ENCODE peak calls at places on chromosomes 11 and 22, in eight cellular contexts. K is endodermal cell, M is IMR-90, F is Caco-2, A is HCT116, C is GM06990, N is adrenal gland, W is mucosa of descending colon. X is an unnamed sample. For H3K36me3, the result is how much of the 10 kb centered on the place peaks cover.

GRCh38 chr11:86172894-86173293 is 71.7 kb upstream of the EED start:
- DNase-seq in N (no peak), K (peak), C (no peak), M (peak), A (no peak), F (no peak), W (no peak), X (no peak)

GRCh38 chr11:120241277-120241676 is 1.3 kb downstream of the POU2F3 start:
- DNase-seq in K (no peak), M (no peak), A (no peak), N (no peak), F (no peak), W (no peak), C (no peak), X (no peak)

GRCh38 chr11:8652140-8652539 is 30.3 kb downstream of the TRIM66 start:
- DNase-seq in M (peak), N (peak), C (no peak), F (no peak), W (no peak), K (no peak), A (no peak), X (no peak)

GRCh38 chr11:115503886-115504278 is 333 bp downstream of the CADM1 start:
- DNase-seq in N (no peak), W (no peak), A (no peak), K (no peak), C (no peak), F (no peak), M (no peak), X (no peak)

GRCh38 chr11:82814379-82814778 is 80.7 kb upstream of the FAM181B start:
- DNase-seq in F (no peak), K (peak), A (no peak), W (no peak), N (no peak), C (no peak), M (no peak), X (no peak)

GRCh38 chr11:34214961-34215805 is 109.8 kb downstream of the NAT10 start:
- DNase-seq in N (peak), F (no peak), C (no peak), A (peak), W (no peak), K (no peak), M (peak), X (peak)

GRCh38 chr22:37501610-37502341 is 15.6 kb upstream of the MFNG start:
- DNase-seq in N (peak), A (no peak), F (peak), W (peak), C (no peak), K (no peak), M (peak), X (no peak)

GRCh38 chr11:41377709-41378394 is 81.6 kb downstream of the LRRC4C start:
- DNase-seq in W (no peak), N (no peak), A (no peak), F (no peak), M (no peak), C (no peak), K (no peak), X (no peak)

GRCh38 chr11:45217991-45218390 is 68.2 kb downstream of the SYT13 start:
- DNase-seq in W (no peak), F (no peak), K (no peak), M (peak), A (no peak), C (no peak), N (no peak), X (no peak)

GRCh38 chr11:13958596-13958995 is 3.9 kb upstream of the SPON1 start:
- DNase-seq in M (no peak), N (no peak), W (no peak), K (no peak), A (no peak), C (no peak), F (no peak), X (no peak)

GRCh38 chr11:24890426-24890825 is 393.6 kb downstream of the LUZP2 start:
- DNase-seq in K (no peak), W (no peak), F (no peak), M (no peak), A (no peak), N (no peak), C (no peak), X (no peak)

GRCh38 chr11:16982256-16982671 is 31.9 kb downstream of the PLEKHA7 start:
- DNase-seq in M (no peak), A (no peak), W (no peak), F (no peak), N (no peak), K (no peak), C (no peak), X (no peak)

GRCh38 chr11:45150301-45150700 is 3.9 kb downstream of the PRDM11 start:
- DNase-seq in N (no peak), A (no peak), F (no peak), C (no peak), W (no peak), K (no peak), M (no peak), X (no peak)

GRCh38 chr22:22931557-22932270 is 44.1 kb downstream of the IGLL5 start:
- DNase-seq in N (no peak), F (no peak), K (no peak), M (no peak), A (no peak), C (peak), W (peak), X (peak)

GRCh38 chr11:129865701-129866100 is 29.7 kb downstream of the NFRKB start:
- DNase-seq in C (no peak), M (no peak), A (no peak), W (no peak), K (no peak), N (no peak), F (no peak), X (no peak)

GRCh38 chr22:21669026-21669425 is 3.2 kb downstream of the PPIL2 start:
- DNase-seq in K (no peak), C (no peak), A (no peak), W (no peak), F (no peak), N (no peak), M (no peak), X (no peak)

GRCh38 chr11:119671561-119672015 is 57.4 kb downstream of the NECTIN1 start:
- DNase-seq in W (no peak), N (peak), K (no peak), A (no peak), M (peak), F (no peak), C (no peak), X (no peak)

GRCh38 chr11:27355575-27356104 is 7.4 kb downstream of the CCDC34 start:
- DNase-seq in F (no peak), N (no peak), C (no peak), W (no peak), A (no peak), K (no peak), M (no peak), X (no peak)

GRCh38 chr11:79535606-79536005 is 94.8 kb upstream of the TENM4 start:
- DNase-seq in W (no peak), A (no peak), K (no peak), C (no peak), F (no peak), M (no peak), N (no peak), X (no peak)

GRCh38 chr11:103773537-103773936 is 262.9 kb upstream of the DDI1 start:
- DNase-seq in F (no peak), K (no peak), W (no peak), M (no peak), A (no peak), N (peak), C (no peak), X (no peak)

GRCh38 chr11:45092901-45093760 is 53.3 kb upstream of the PRDM11 start:
- DNase-seq in C (no peak), A (no peak), W (no peak), F (no peak), K (peak), N (no peak), M (peak), X (no peak)

GRCh38 chr11:134068829-134069425 is at the start of gene JAM3:
- DNase-seq in N (peak), K (peak), C (peak), A (no peak), M (peak), W (peak), F (peak), X (peak)

GRCh38 chr11:134071766-134072403 is 3.0 kb downstream of the JAM3 start:
- DNase-seq in W (no peak), C (no peak), K (no peak), A (no peak), N (no peak), F (no peak), M (peak), X (no peak)

GRCh38 chr11:134069426-134069921 is 602 bp downstream of the JAM3 start:
- DNase-seq in M (peak), F (no peak), W (no peak), N (peak), K (peak), C (no peak), A (no peak), X (peak)

GRCh38 chr11:134069996-134070845 is 1.3 kb downstream of the JAM3 start:
- DNase-seq in K (no peak), W (no peak), A (no peak), C (no peak), N (no peak), M (no peak), F (no peak), X (no peak)

GRCh38 chr11:134071306-134071705 is 2.4 kb downstream of the JAM3 start:
- DNase-seq in A (no peak), K (no peak), M (no peak), F (no peak), N (no peak), C (no peak), W (no peak), X (no peak)
- H3K4me3 ChIP-seq in A (no peak), K (no peak), M (no peak), F (no peak), N (no peak), C (no peak), W (no peak), X (no peak)

DNA sequence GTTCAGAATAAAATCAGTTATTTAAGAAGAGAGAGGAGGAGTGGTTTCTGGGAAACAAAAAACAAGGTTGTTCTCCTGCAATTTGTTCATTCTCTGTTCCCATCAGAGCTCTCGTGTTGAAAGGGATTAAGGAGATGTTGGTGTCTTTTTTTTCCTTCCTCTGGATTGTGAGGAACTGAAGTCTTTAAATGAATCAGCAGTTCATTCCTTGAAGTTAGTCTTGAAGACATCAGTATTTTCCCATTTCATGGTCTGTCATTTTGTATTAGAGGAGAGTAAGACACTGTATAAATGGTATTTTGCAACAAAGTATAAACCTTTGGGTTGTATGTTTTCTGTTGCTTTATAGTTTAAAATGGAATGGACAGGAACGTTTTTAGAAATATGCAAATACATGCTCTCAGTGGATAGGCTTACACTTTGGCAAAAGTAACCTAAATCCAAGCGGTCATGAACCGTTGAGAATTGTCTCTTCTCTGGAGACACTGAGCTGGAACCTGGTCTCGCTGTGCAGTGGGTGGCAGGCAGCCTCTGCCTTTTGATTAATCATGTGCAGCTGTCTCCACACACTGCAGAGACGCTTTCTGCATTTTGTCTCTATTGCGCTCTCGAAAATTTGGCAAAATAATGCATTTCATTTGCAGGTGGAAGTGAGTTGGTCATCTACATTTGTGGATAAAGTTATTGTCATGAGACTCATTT is 33.0 kb downstream of the SAMM50 start:
- DNase-seq in K (no peak), N (no peak), F (no peak), C (no peak), M (no peak), W (no peak), A (no peak), X (no peak)
- H3K36me3 ChIP-seq in K (half or more), N (under half), F (under half), C (under half), M (half or more), W (under half), A (under half), X (under half)

GRCh38 chr11:491358-491757 is 15.7 kb downstream of the RNH1 start:
- DNase-seq in F (no peak), W (no peak), C (no peak), A (no peak), M (no peak), K (no peak), N (no peak), X (peak)

GRCh38 chr11:492416-493226 is 14.4 kb downstream of the RNH1 start:
- DNase-seq in N (no peak), W (no peak), F (no peak), K (no peak), C (no peak), A (no peak), M (no peak), X (peak)

GRCh38 chr11:490186-490929 is 16.7 kb downstream of the RNH1 start:
- DNase-seq in W (no peak), F (no peak), A (no peak), M (no peak), K (no peak), C (no peak), N (no peak), X (peak)

GRCh38 chr11:489610-490185 is 17.3 kb downstream of the RNH1 start:
- DNase-seq in N (no peak), A (no peak), F (no peak), M (no peak), C (no peak), W (no peak), K (no peak), X (peak)

GRCh38 chr11:490930-491260 is 16.1 kb downstream of the RNH1 start:
- DNase-seq in W (no peak), C (no peak), K (no peak), F (no peak), N (no peak), M (no peak), A (no peak), X (peak)
- H3K4me3 ChIP-seq in W (no peak), C (no peak), K (no peak), F (no peak), N (no peak), M (no peak), A (no peak), X (no peak)

DNA sequence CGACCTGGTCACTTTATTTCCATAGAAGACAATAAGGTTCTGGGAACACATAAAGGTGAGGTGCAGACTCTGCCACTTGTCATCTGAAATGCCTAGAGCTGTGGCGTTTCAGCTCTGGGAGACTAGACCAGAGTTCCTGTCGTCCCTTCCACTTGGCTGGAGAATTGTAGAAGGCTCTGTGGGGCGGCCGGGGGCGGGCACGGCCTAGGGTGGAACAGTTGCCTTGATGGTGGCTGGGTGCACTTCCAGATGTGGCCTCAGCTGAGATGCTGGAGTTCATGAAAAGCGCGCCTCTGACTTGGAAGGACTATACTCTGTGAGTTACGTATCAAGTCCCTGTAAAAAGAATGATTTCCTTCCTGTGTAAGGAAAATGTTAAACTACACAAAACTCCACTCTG is 16.8 kb downstream of the TRMU start:
- DNase-seq in A (no peak), K (peak), C (no peak), W (no peak), N (no peak), M (no peak), F (no peak), X (no peak)
- H3K36me3 ChIP-seq in A (under half), K (half or more), C (half or more), W (under half), N (under half), M (half or more), F (under half), X (under half)

GRCh38 chr22:45211435-45211834 is 29.3 kb downstream of the KIAA0930 start:
- DNase-seq in A (no peak), F (no peak), N (no peak), W (no peak), C (no peak), K (no peak), M (no peak), X (no peak)
- H3K4me3 ChIP-seq in A (no peak), F (no peak), N (no peak), W (no peak), C (no peak), K (no peak), M (no peak), X (no peak)

DNA sequence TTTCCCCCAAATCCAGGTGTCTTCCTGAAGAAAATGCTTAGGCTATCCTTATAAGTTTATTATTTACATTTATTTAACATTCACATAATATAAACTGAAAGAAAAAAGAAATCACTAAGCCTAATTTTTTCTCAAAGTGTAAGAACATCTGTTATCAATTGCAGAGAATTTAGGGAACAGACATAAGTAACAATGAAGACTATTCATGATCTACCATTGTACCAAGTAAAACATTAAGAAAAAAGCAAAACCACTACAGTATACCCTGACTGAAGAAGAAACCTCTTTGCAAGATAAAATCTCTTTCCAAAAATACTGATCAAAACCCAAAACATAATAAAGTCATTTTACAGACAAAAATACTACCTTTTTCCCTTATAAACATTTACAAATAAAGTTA is 60.5 kb downstream of the NUP98 start:
- DNase-seq in F (no peak), A (no peak), M (no peak), N (no peak), C (no peak), W (no peak), K (no peak), X (no peak)
- H3K36me3 ChIP-seq in F (under half), A (under half), M (under half), N (under half), C (under half), W (under half), K (half or more), X (under half)

GRCh38 chr11:112963368-112963955 is 2.2 kb downstream of the NCAM1 start:
- DNase-seq in C (no peak), W (no peak), M (no peak), A (no peak), K (no peak), F (no peak), N (no peak), X (peak)
- H3K4me3 ChIP-seq in C (no peak), W (peak), M (no peak), A (no peak), K (peak), F (no peak), N (no peak), X (peak)